ENCODE peak calls at places on chromosome X, in four cellular contexts. One of them, this sample, is unnamed.

GRCh38 chrX:19697416-19697815 is 182.1 kb upstream of the MAP3K15 start:
- DNase-seq in HL-60: no peak
- DNase-seq in GM12878: no peak
- DNase-seq in K562: no peak
- DNase-seq in this sample: no peak

GRCh38 chrX:13489451-13489850 is 80.0 kb upstream of the EGFL6 start:
- DNase-seq in HL-60: no peak
- DNase-seq in GM12878: no peak
- DNase-seq in K562: no peak
- DNase-seq in this sample: no peak

GRCh38 chrX:38970074-38970473 is 168.8 kb downstream of the MID1IP1 start:
- DNase-seq in HL-60: no peak
- DNase-seq in GM12878: no peak
- DNase-seq in K562: no peak
- DNase-seq in this sample: no peak

GRCh38 chrX:44915361-44915868 is 42.4 kb downstream of the KDM6A start:
- DNase-seq in HL-60: no peak
- DNase-seq in GM12878: no peak
- DNase-seq in K562: peak; percentile 63
- DNase-seq in this sample: no peak

GRCh38 chrX:9605484-9605883 is 140.6 kb downstream of the TBL1X start:
- DNase-seq in HL-60: no peak
- DNase-seq in GM12878: no peak
- DNase-seq in K562: no peak
- DNase-seq in this sample: no peak

GRCh38 chrX:15856580-15856979 is 2.0 kb upstream of the AP1S2 start:
- DNase-seq in HL-60: no peak
- DNase-seq in GM12878: no peak
- DNase-seq in K562: no peak
- DNase-seq in this sample: no peak

GRCh38 chrX:112197845-112198244 is 115.3 kb upstream of the TRPC5 start:
- DNase-seq in HL-60: no peak
- DNase-seq in GM12878: no peak
- DNase-seq in K562: no peak
- DNase-seq in this sample: no peak

GRCh38 chrX:38151426-38151825 is 69.2 kb downstream of the SRPX start:
- DNase-seq in HL-60: no peak
- DNase-seq in GM12878: no peak
- DNase-seq in K562: no peak
- DNase-seq in this sample: no peak

GRCh38 chrX:51158261-51158660 is 174.4 kb upstream of the NUDT10 start:
- DNase-seq in HL-60: no peak
- DNase-seq in GM12878: no peak
- DNase-seq in K562: no peak
- DNase-seq in this sample: no peak

GRCh38 chrX:86914569-86914968 is 603.0 kb upstream of the KLHL4 start:
- DNase-seq in HL-60: no peak
- DNase-seq in GM12878: no peak
- DNase-seq in K562: no peak
- DNase-seq in this sample: no peak

GRCh38 chrX:53398216-53398615 is 24.2 kb downstream of the SMC1A start:
- DNase-seq in HL-60: no peak
- DNase-seq in GM12878: no peak
- DNase-seq in K562: no peak
- DNase-seq in this sample: no peak

GRCh38 chrX:134803551-134804183 is 145.4 kb upstream of the PLAC1 start:
- DNase-seq in HL-60: no peak
- DNase-seq in GM12878: no peak
- DNase-seq in K562: peak; percentile 42
- DNase-seq in this sample: no peak

GRCh38 chrX:113260474-113260873 is 419.8 kb upstream of the AMOT start:
- DNase-seq in HL-60: no peak
- DNase-seq in GM12878: no peak
- DNase-seq in K562: no peak
- DNase-seq in this sample: no peak

GRCh38 chrX:132463411-132463810 is 25.4 kb downstream of the MBNL3 start:
- DNase-seq in HL-60: no peak
- DNase-seq in GM12878: no peak
- DNase-seq in K562: peak; percentile 17
- DNase-seq in this sample: no peak

GRCh38 chrX:8083276-8083675 is 87.8 kb downstream of the VCX2 start:
- DNase-seq in HL-60: no peak
- DNase-seq in GM12878: no peak
- DNase-seq in K562: no peak
- DNase-seq in this sample: no peak

GRCh38 chrX:37453821-37454220 is 104.7 kb downstream of the PRRG1 start:
- DNase-seq in HL-60: no peak
- DNase-seq in GM12878: no peak
- DNase-seq in K562: no peak
- DNase-seq in this sample: no peak

GRCh38 chrX:123422875-123423274 is 238.8 kb downstream of the GRIA3 start:
- DNase-seq in HL-60: no peak
- DNase-seq in GM12878: no peak
- DNase-seq in K562: peak; percentile 9
- DNase-seq in this sample: no peak

GRCh38 chrX:627510-627964 is 3.1 kb upstream of the SHOX start:
- DNase-seq in HL-60: no peak
- DNase-seq in GM12878: no peak
- DNase-seq in K562: no peak
- DNase-seq in this sample: no peak

GRCh38 chrX:9279271-9279596 is 185.6 kb upstream of the TBL1X start:
- DNase-seq in HL-60: no peak
- DNase-seq in GM12878: no peak
- DNase-seq in K562: no peak
- DNase-seq in this sample: no peak

GRCh38 chrX:77924320-77924859 is 13.9 kb downstream of the ATP7A start:
- DNase-seq in HL-60: no peak
- DNase-seq in GM12878: no peak
- DNase-seq in K562: no peak
- DNase-seq in this sample: no peak

GRCh38 chrX:133258481-133258880 is 40.3 kb upstream of the TFDP3 start:
- DNase-seq in HL-60: no peak
- DNase-seq in GM12878: no peak
- DNase-seq in K562: no peak
- DNase-seq in this sample: no peak

GRCh38 chrX:14032383-14032782 is 2.7 kb upstream of the GEMIN8 start:
- DNase-seq in HL-60: no peak
- DNase-seq in GM12878: no peak
- DNase-seq in K562: peak; percentile 32
- DNase-seq in this sample: no peak

GRCh38 chrX:129116651-129117050 is 406.6 kb downstream of the SMARCA1 start:
- DNase-seq in HL-60: no peak
- DNase-seq in GM12878: no peak
- DNase-seq in K562: no peak
- DNase-seq in this sample: no peak

GRCh38 chrX:151793886-151794285 is 59.3 kb downstream of the CNGA2 start:
- DNase-seq in HL-60: no peak
- DNase-seq in GM12878: no peak
- DNase-seq in K562: no peak
- DNase-seq in this sample: no peak

GRCh38 chrX:139930923-139931645 is 1.8 kb downstream of the ATP11C start:
- DNase-seq in HL-60: no peak
- DNase-seq in GM12878: no peak
- DNase-seq in K562: peak; percentile 28
- DNase-seq in this sample: no peak

GRCh38 chrX:66074920-66075879 is 35.3 kb upstream of the VSIG4 start:
- DNase-seq in HL-60: peak; percentile 74
- DNase-seq in GM12878: peak; percentile 17
- DNase-seq in K562: no peak
- DNase-seq in this sample: no peak

GRCh38 chrX:145393702-145394235 is 146.5 kb downstream of the SPANXN1 start:
- DNase-seq in HL-60: no peak
- DNase-seq in GM12878: no peak
- DNase-seq in K562: no peak
- DNase-seq in this sample: no peak

GRCh38 chrX:20007962-20008633 is 17.2 kb upstream of the BCLAF3 start:
- DNase-seq in HL-60: no peak
- DNase-seq in GM12878: no peak
- DNase-seq in K562: no peak
- DNase-seq in this sample: no peak

GRCh38 chrX:11944486-11944885 is 186.4 kb downstream of the MSL3 start:
- DNase-seq in HL-60: no peak
- DNase-seq in GM12878: no peak
- DNase-seq in K562: peak; percentile 24
- DNase-seq in this sample: peak; percentile 2

GRCh38 chrX:148542481-148543255 is 42.3 kb downstream of the AFF2 start:
- DNase-seq in HL-60: no peak
- DNase-seq in GM12878: no peak
- DNase-seq in K562: no peak
- DNase-seq in this sample: no peak

GRCh38 chrX:154374361-154375155 is at the start of gene FLNA:
- DNase-seq in HL-60: no peak
- DNase-seq in GM12878: no peak
- DNase-seq in K562: peak; percentile 12
- DNase-seq in this sample: no peak

GRCh38 chrX:91435465-91435864 is 826 bp downstream of the PABPC5 start:
- DNase-seq in HL-60: no peak
- DNase-seq in GM12878: no peak
- DNase-seq in K562: no peak
- DNase-seq in this sample: no peak

GRCh38 chrX:91434351-91435168 is at the start of gene PABPC5:
- DNase-seq in HL-60: no peak
- DNase-seq in GM12878: no peak
- DNase-seq in K562: no peak
- DNase-seq in this sample: no peak
- TF ChIP-seq SPI1 in HL-60: no peak
- TF ChIP-seq SPI1 in GM12878: no peak
- TF ChIP-seq SPI1 in K562: no peak
- TF ChIP-seq SPI1 in this sample: no peak

DNA sequence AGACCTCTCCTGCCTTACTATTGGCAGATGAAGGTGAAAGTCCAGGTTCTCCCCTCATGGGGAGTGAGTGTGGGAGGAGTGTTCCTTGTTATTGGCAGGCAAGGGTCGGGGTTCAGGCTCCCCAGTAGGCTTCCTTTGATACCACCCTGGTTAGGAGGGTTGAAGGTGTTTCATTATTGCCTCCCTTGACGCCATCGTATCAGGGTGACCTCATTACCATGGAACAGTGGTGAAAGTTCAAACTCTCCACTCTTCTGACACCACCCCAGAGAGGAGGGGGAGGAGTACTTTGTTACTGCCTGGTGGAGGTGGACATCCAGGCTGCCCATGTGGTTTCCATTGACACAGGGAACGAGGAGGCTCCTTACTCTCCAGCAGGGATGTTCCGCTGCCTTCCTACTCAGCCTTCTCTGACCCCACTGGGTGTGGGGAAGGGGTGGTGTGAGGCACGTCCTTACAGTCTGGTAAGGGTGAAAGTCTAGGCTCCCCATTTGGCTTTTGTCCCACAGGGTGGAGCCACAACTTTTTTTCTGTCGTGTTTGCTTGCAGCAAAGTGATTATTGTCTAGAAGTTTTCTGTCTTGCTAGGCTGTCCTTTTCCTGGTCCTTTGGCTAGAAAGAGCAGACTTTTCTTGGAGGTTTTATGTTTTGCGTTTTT is 37.2 kb upstream of the USP9X start:
- DNase-seq in HL-60: no peak
- DNase-seq in GM12878: no peak
- DNase-seq in K562: peak; percentile 46
- DNase-seq in this sample: no peak
- TF ChIP-seq POLR2AphosphoS5 in HL-60: no peak
- TF ChIP-seq POLR2AphosphoS5 in GM12878: no peak
- TF ChIP-seq POLR2AphosphoS5 in K562: no peak
- TF ChIP-seq POLR2AphosphoS5 in this sample: no peak

DNA sequence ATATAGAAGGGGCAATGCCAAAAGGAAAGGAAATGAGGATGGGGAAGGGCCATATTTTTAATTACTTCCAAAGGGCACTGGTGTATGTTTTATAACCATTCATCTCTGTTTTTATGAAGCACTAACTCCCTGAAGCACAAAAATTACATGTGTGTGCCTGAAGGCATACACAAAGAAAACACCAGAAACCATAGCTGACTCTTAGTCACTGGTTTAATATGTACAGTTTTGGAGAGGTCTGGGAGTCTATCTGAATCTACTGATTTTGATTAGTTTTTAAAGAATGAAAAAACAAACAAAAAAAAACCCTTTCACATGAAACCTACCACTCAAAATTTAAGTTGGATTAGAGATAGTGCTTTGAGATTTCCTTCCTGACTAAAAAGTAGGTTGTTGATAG is 438.7 kb downstream of the RPA4 start:
- DNase-seq in HL-60: no peak
- DNase-seq in GM12878: no peak
- DNase-seq in K562: no peak
- DNase-seq in this sample: no peak
- TF ChIP-seq SPI1 in HL-60: no peak
- TF ChIP-seq SPI1 in GM12878: no peak
- TF ChIP-seq SPI1 in K562: no peak
- TF ChIP-seq SPI1 in this sample: no peak

GRCh38 chrX:40107291-40108083 is 9.7 kb upstream of the BCOR start:
- DNase-seq in HL-60: no peak
- DNase-seq in GM12878: no peak
- DNase-seq in K562: no peak
- DNase-seq in this sample: no peak

GRCh38 chrX:40108959-40109287 is 11.2 kb upstream of the BCOR start:
- DNase-seq in HL-60: no peak
- DNase-seq in GM12878: no peak
- DNase-seq in K562: peak; percentile 79
- DNase-seq in this sample: no peak

GRCh38 chrX:40109288-40110008 is 11.7 kb upstream of the BCOR start:
- DNase-seq in HL-60: no peak
- DNase-seq in GM12878: no peak
- DNase-seq in K562: no peak
- DNase-seq in this sample: no peak

GRCh38 chrX:40106677-40107290 is 9.0 kb upstream of the BCOR start:
- DNase-seq in HL-60: no peak
- DNase-seq in GM12878: no peak
- DNase-seq in K562: no peak
- DNase-seq in this sample: no peak

DNA sequence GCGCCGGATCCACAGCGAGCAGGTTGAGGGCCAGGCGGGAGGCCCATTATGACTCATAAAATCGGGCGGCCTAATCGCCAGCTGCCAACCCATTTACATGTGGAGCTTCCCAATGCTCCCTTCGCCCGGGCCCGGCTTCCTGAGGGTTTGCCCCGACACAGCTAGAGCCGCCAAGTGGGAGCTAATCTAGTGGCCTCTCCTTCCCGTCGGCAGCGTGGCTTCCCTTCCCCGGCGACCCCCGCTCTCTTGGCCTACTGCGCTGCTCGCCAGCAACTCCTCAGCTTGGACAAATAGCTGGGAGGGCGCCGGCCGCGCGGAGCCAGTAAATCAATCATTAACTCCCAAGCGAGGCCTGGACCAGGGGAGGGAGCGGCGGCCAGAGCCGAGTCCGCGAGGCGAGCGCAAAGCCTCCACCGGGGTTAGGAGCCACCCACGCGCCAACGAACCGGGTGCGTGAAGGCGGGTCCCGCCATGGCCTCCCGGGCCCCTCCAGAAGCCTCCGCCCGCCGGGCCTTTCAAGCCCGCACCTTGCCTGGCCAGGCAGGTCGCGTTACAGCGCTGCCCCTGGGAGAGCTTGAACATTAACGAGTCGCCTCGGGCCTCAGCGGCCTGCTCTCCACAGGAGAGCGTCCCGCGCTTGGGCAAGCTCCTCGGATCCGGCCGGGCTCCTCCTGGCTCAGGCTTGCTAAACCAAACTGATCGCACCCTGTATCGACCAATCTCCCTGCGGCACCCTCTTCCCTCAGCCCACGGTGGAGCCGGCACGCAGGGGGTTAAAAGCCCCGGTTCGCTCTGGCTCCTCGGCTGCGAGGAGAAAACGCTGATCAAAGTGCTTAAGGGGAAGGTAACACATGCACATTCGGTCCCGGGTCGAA is 10.6 kb upstream of the BCOR start:
- DNase-seq in HL-60: no peak
- DNase-seq in GM12878: no peak
- DNase-seq in K562: no peak
- DNase-seq in this sample: no peak
- TF ChIP-seq POLR2AphosphoS5 in HL-60: no peak
- TF ChIP-seq POLR2AphosphoS5 in GM12878: no peak
- TF ChIP-seq POLR2AphosphoS5 in K562: no peak
- TF ChIP-seq POLR2AphosphoS5 in this sample: no peak